ENCODE peak calls at places on chromosome 10, in ten cellular contexts. One of them, this sample, is unnamed.
A peak's percentile ranks its signal among the peaks of the same experiment; 100 is the strongest.

GRCh38 chr10:26890956-26891355 is 30.2 kb upstream of the ABI1 start:
- DNase-seq in SK-N-SH: peak; percentile 52
- DNase-seq in SK-N-MC: peak; percentile 12
- DNase-seq in A673: peak; percentile 90
- DNase-seq in heart right ventricle: no peak
- DNase-seq in epithelial cell of prostate: no peak
- DNase-seq in GM23248: peak; percentile 78
- DNase-seq in mammary epithelial cell: peak; percentile 57
- DNase-seq in GM23338: peak; percentile 85
- DNase-seq in mesenchymal stem cell: peak; percentile 73
- DNase-seq in this sample: peak; percentile 41

GRCh38 chr10:77290528-77291155 is 347.0 kb downstream of the KCNMA1 start:
- DNase-seq in SK-N-SH: no peak
- DNase-seq in SK-N-MC: no peak
- DNase-seq in A673: no peak
- DNase-seq in heart right ventricle: no peak
- DNase-seq in epithelial cell of prostate: peak; percentile 59
- DNase-seq in GM23248: peak; percentile 91
- DNase-seq in mammary epithelial cell: peak; percentile 93
- DNase-seq in GM23338: no peak
- DNase-seq in mesenchymal stem cell: peak; percentile 94
- DNase-seq in this sample: peak; percentile 39

GRCh38 chr10:22244001-22244400 is 26.2 kb upstream of the EBLN1 start:
- DNase-seq in SK-N-SH: no peak
- DNase-seq in SK-N-MC: no peak
- DNase-seq in A673: no peak
- DNase-seq in heart right ventricle: no peak
- DNase-seq in epithelial cell of prostate: no peak
- DNase-seq in GM23248: no peak
- DNase-seq in mammary epithelial cell: no peak
- DNase-seq in GM23338: peak; percentile 64
- DNase-seq in mesenchymal stem cell: no peak
- DNase-seq in this sample: no peak

GRCh38 chr10:132054564-132054963 is 11.2 kb upstream of the JAKMIP3 start:
- DNase-seq in SK-N-SH: no peak
- DNase-seq in SK-N-MC: no peak
- DNase-seq in A673: peak; percentile 15
- DNase-seq in heart right ventricle: no peak
- DNase-seq in epithelial cell of prostate: no peak
- DNase-seq in GM23248: peak; percentile 26
- DNase-seq in mammary epithelial cell: no peak
- DNase-seq in GM23338: peak; percentile 75
- DNase-seq in mesenchymal stem cell: no peak
- DNase-seq in this sample: peak; percentile 6

GRCh38 chr10:132517951-132518521 is 19.6 kb upstream of the INPP5A start:
- DNase-seq in SK-N-SH: no peak
- DNase-seq in SK-N-MC: no peak
- DNase-seq in A673: no peak
- DNase-seq in heart right ventricle: peak; percentile 57
- DNase-seq in epithelial cell of prostate: no peak
- DNase-seq in GM23248: no peak
- DNase-seq in mammary epithelial cell: no peak
- DNase-seq in GM23338: peak; percentile 44
- DNase-seq in mesenchymal stem cell: peak; percentile 33
- DNase-seq in this sample: no peak

GRCh38 chr10:74246495-74246894 is 95.5 kb downstream of the ADK start:
- DNase-seq in SK-N-SH: no peak
- DNase-seq in SK-N-MC: no peak
- DNase-seq in A673: no peak
- DNase-seq in heart right ventricle: no peak
- DNase-seq in epithelial cell of prostate: no peak
- DNase-seq in GM23248: no peak
- DNase-seq in mammary epithelial cell: no peak
- DNase-seq in GM23338: no peak
- DNase-seq in mesenchymal stem cell: no peak
- DNase-seq in this sample: no peak

GRCh38 chr10:21720090-21720489 is 186.1 kb downstream of the MLLT10 start:
- DNase-seq in SK-N-SH: no peak
- DNase-seq in SK-N-MC: no peak
- DNase-seq in A673: peak; percentile 33
- DNase-seq in heart right ventricle: no peak
- DNase-seq in epithelial cell of prostate: no peak
- DNase-seq in GM23248: no peak
- DNase-seq in mammary epithelial cell: no peak
- DNase-seq in GM23338: peak; percentile 57
- DNase-seq in mesenchymal stem cell: no peak
- DNase-seq in this sample: no peak

GRCh38 chr10:122649903-122650302 is 49.7 kb downstream of the C10orf120 start:
- DNase-seq in SK-N-SH: no peak
- DNase-seq in SK-N-MC: no peak
- DNase-seq in A673: no peak
- DNase-seq in heart right ventricle: no peak
- DNase-seq in epithelial cell of prostate: no peak
- DNase-seq in GM23248: no peak
- DNase-seq in mammary epithelial cell: no peak
- DNase-seq in GM23338: no peak
- DNase-seq in mesenchymal stem cell: no peak
- DNase-seq in this sample: no peak

GRCh38 chr10:26781797-26782196 is 79.0 kb downstream of the ABI1 start:
- DNase-seq in SK-N-SH: no peak
- DNase-seq in SK-N-MC: no peak
- DNase-seq in A673: no peak
- DNase-seq in heart right ventricle: no peak
- DNase-seq in epithelial cell of prostate: peak; percentile 41
- DNase-seq in GM23248: peak; percentile 85
- DNase-seq in mammary epithelial cell: peak; percentile 75
- DNase-seq in GM23338: no peak
- DNase-seq in mesenchymal stem cell: peak; percentile 18
- DNase-seq in this sample: no peak

GRCh38 chr10:11724938-11725776 is 17.0 kb upstream of the ECHDC3 start:
- DNase-seq in SK-N-SH: peak; percentile 78
- DNase-seq in SK-N-MC: peak; percentile 20
- DNase-seq in A673: peak; percentile 85
- DNase-seq in heart right ventricle: peak; percentile 27
- DNase-seq in epithelial cell of prostate: peak; percentile 14
- DNase-seq in GM23248: peak; percentile 79
- DNase-seq in mammary epithelial cell: peak; percentile 44
- DNase-seq in GM23338: peak; percentile 60
- DNase-seq in mesenchymal stem cell: peak; percentile 61
- DNase-seq in this sample: peak; percentile 24

GRCh38 chr10:101686133-101686925 is 8.6 kb downstream of the FBXW4 start:
- DNase-seq in SK-N-SH: no peak
- DNase-seq in SK-N-MC: no peak
- DNase-seq in A673: no peak
- DNase-seq in heart right ventricle: no peak
- DNase-seq in epithelial cell of prostate: no peak
- DNase-seq in GM23248: peak; percentile 47
- DNase-seq in mammary epithelial cell: peak; percentile 50
- DNase-seq in GM23338: no peak
- DNase-seq in mesenchymal stem cell: no peak
- DNase-seq in this sample: no peak

GRCh38 chr10:129784286-129784685 is 179.8 kb downstream of the EBF3 start:
- DNase-seq in SK-N-SH: no peak
- DNase-seq in SK-N-MC: no peak
- DNase-seq in A673: no peak
- DNase-seq in heart right ventricle: no peak
- DNase-seq in epithelial cell of prostate: no peak
- DNase-seq in GM23248: no peak
- DNase-seq in mammary epithelial cell: no peak
- DNase-seq in GM23338: no peak
- DNase-seq in mesenchymal stem cell: no peak
- DNase-seq in this sample: no peak

GRCh38 chr10:68156373-68157185 is 47.3 kb downstream of the MYPN start:
- DNase-seq in SK-N-SH: peak; percentile 35
- DNase-seq in SK-N-MC: peak; percentile 40
- DNase-seq in A673: peak; percentile 79
- DNase-seq in heart right ventricle: peak; percentile 71
- DNase-seq in epithelial cell of prostate: no peak
- DNase-seq in GM23248: peak; percentile 84
- DNase-seq in mammary epithelial cell: peak; percentile 43
- DNase-seq in GM23338: peak; percentile 87
- DNase-seq in mesenchymal stem cell: peak; percentile 59
- DNase-seq in this sample: peak; percentile 40

GRCh38 chr10:790821-791551 is 101.5 kb upstream of the DIP2C start:
- DNase-seq in SK-N-SH: peak; percentile 10
- DNase-seq in SK-N-MC: no peak
- DNase-seq in A673: no peak
- DNase-seq in heart right ventricle: no peak
- DNase-seq in epithelial cell of prostate: no peak
- DNase-seq in GM23248: no peak
- DNase-seq in mammary epithelial cell: no peak
- DNase-seq in GM23338: no peak
- DNase-seq in mesenchymal stem cell: no peak
- DNase-seq in this sample: no peak

GRCh38 chr10:74047304-74047703 is 49.4 kb downstream of the VCL start:
- DNase-seq in SK-N-SH: no peak
- DNase-seq in SK-N-MC: no peak
- DNase-seq in A673: peak; percentile 70
- DNase-seq in heart right ventricle: no peak
- DNase-seq in epithelial cell of prostate: no peak
- DNase-seq in GM23248: peak; percentile 90
- DNase-seq in mammary epithelial cell: no peak
- DNase-seq in GM23338: no peak
- DNase-seq in mesenchymal stem cell: peak; percentile 86
- DNase-seq in this sample: no peak

DNA sequence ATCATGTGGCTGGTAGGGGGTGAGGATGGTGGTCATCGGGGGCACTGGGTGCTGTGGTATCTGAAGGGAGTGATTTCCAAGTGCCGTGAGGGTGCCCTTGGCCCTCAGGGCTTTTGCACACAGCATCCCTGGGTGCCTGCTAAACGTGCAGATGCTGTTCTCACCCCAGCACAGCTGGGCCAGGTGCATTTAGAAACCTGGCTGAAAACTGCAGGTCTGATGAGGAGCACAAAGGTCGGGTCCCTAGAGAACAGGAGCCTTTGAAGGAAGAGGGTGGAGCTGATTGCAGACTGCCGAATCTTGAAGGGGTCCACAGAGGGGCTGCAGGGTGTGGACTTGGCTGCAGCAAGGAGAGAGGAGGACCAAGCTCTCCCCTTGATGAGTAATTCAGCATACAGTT is 32.0 kb downstream of the ZMIZ1 start:
- DNase-seq in SK-N-SH: no peak
- DNase-seq in SK-N-MC: no peak
- DNase-seq in A673: no peak
- DNase-seq in heart right ventricle: no peak
- DNase-seq in epithelial cell of prostate: no peak
- DNase-seq in GM23248: no peak
- DNase-seq in mammary epithelial cell: no peak
- DNase-seq in GM23338: no peak
- DNase-seq in mesenchymal stem cell: no peak
- DNase-seq in this sample: no peak
- H3K27ac ChIP-seq in SK-N-SH: no peak overlapping the region
- H3K27ac ChIP-seq in SK-N-MC: no peak overlapping the region
- H3K27ac ChIP-seq in A673: no peak overlapping the region
- H3K27ac ChIP-seq in heart right ventricle: peak overlapping the region; percentile 87
- H3K27ac ChIP-seq in epithelial cell of prostate: no peak overlapping the region
- H3K27ac ChIP-seq in GM23248: no peak overlapping the region
- H3K27ac ChIP-seq in mammary epithelial cell: no peak overlapping the region
- H3K27ac ChIP-seq in GM23338: no peak overlapping the region
- H3K27ac ChIP-seq in mesenchymal stem cell: no peak overlapping the region
- H3K27ac ChIP-seq in this sample: no peak overlapping the region

DNA sequence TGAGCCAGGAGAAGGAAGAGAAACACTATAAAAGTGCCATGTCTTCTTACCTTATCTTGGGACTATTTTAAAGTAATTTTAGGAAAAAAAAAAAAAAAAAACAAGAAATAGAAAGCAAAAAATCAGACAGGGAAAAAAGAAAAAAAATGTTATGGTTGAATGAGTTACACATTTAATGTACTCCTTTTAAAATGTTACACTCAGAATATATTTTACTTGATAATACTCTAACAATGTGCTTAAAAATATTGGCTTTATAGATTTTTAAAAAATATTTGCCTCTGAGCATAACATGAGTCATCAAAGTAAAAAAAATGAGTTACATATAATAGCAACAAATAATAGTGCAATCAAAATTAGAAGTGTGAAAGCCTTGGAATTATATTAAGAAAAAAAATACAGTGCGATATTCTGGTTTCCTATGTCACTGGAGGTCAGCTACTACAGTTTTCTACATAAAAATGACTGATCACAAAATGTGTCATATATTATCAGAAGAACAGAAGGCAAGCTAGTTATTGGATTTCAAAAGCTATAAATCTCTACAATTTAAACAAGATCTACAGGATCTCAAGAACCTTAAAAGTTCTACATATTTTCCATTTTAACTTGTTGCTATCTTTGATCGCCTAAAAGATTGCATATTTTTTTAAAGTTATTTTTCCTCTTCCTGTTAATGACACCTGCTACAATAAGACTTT is 231.1 kb upstream of the CCDC6 start:
- DNase-seq in SK-N-SH: no peak
- DNase-seq in SK-N-MC: no peak
- DNase-seq in A673: no peak
- DNase-seq in heart right ventricle: no peak
- DNase-seq in epithelial cell of prostate: no peak
- DNase-seq in GM23248: no peak
- DNase-seq in mammary epithelial cell: no peak
- DNase-seq in GM23338: no peak
- DNase-seq in mesenchymal stem cell: no peak
- DNase-seq in this sample: no peak
- H3K27ac ChIP-seq in SK-N-SH: no peak overlapping the region
- H3K27ac ChIP-seq in SK-N-MC: no peak overlapping the region
- H3K27ac ChIP-seq in A673: no peak overlapping the region
- H3K27ac ChIP-seq in heart right ventricle: no peak overlapping the region
- H3K27ac ChIP-seq in epithelial cell of prostate: no peak overlapping the region
- H3K27ac ChIP-seq in GM23248: no peak overlapping the region
- H3K27ac ChIP-seq in mammary epithelial cell: no peak overlapping the region
- H3K27ac ChIP-seq in GM23338: peak overlapping the region; percentile 8
- H3K27ac ChIP-seq in mesenchymal stem cell: no peak overlapping the region
- H3K27ac ChIP-seq in this sample: peak overlapping the region; percentile 1

DNA sequence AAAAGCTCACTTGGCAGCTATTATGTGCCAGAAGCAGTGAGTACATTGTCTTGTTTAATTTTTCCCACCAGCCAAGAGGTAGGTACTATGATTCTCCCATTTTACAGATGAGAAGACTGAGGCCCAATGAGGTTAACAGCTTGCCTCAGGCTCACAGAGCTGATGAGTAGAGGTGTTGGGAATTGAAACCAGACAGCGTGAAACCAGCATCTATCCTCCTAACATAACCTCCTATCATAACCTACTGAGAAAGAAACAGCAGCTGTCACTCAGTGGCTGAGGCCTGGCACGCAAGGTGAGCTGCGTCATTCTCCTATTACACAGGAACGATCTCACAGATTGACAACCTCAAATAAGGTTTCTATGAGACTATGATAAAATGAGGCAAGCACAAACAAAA is 6.2 kb downstream of the PYROXD2 start:
- DNase-seq in SK-N-SH: no peak
- DNase-seq in SK-N-MC: no peak
- DNase-seq in A673: no peak
- DNase-seq in heart right ventricle: no peak
- DNase-seq in epithelial cell of prostate: no peak
- DNase-seq in GM23248: no peak
- DNase-seq in mammary epithelial cell: no peak
- DNase-seq in GM23338: no peak
- DNase-seq in mesenchymal stem cell: no peak
- DNase-seq in this sample: no peak
- H3K27ac ChIP-seq in SK-N-SH: no peak overlapping the region
- H3K27ac ChIP-seq in SK-N-MC: no peak overlapping the region
- H3K27ac ChIP-seq in A673: no peak overlapping the region
- H3K27ac ChIP-seq in heart right ventricle: no peak overlapping the region
- H3K27ac ChIP-seq in epithelial cell of prostate: no peak overlapping the region
- H3K27ac ChIP-seq in GM23248: no peak overlapping the region
- H3K27ac ChIP-seq in mammary epithelial cell: no peak overlapping the region
- H3K27ac ChIP-seq in GM23338: no peak overlapping the region
- H3K27ac ChIP-seq in mesenchymal stem cell: no peak overlapping the region
- H3K27ac ChIP-seq in this sample: no peak overlapping the region

GRCh38 chr10:69317175-69318086 is 39.1 kb downstream of the HK1 start:
- DNase-seq in SK-N-SH: no peak
- DNase-seq in SK-N-MC: no peak
- DNase-seq in A673: no peak
- DNase-seq in heart right ventricle: no peak
- DNase-seq in epithelial cell of prostate: no peak
- DNase-seq in GM23248: no peak
- DNase-seq in mammary epithelial cell: peak; percentile 24
- DNase-seq in GM23338: no peak
- DNase-seq in mesenchymal stem cell: peak; percentile 9
- DNase-seq in this sample: peak; percentile 89
- H3K27ac ChIP-seq in SK-N-SH: peak overlapping the region; percentile 32
- H3K27ac ChIP-seq in SK-N-MC: no peak overlapping the region
- H3K27ac ChIP-seq in A673: peak overlapping the region; percentile 51
- H3K27ac ChIP-seq in heart right ventricle: peak overlapping the region; percentile 99
- H3K27ac ChIP-seq in epithelial cell of prostate: peak overlapping the region; percentile 90
- H3K27ac ChIP-seq in GM23248: no peak overlapping the region
- H3K27ac ChIP-seq in mammary epithelial cell: peak overlapping the region; percentile 49
- H3K27ac ChIP-seq in GM23338: peak overlapping the region; percentile 87
- H3K27ac ChIP-seq in mesenchymal stem cell: no peak overlapping the region
- H3K27ac ChIP-seq in this sample: peak overlapping the region; percentile 73

This sample was measured in PC-9.